ENCODE peak calls at places on chromosomes 7 and 10, in seven cellular contexts. U is A549, N is tibial nerve, K is K562, F is transverse colon, I is esophagus muscularis mucosa, C is suprapubic skin. S is an unnamed sample.

GRCh38 chr10:49594594-49594993 is 15.5 kb upstream of the SLC18A3 start:
- DNase-seq in U (peak), N (no peak), K (peak), F (peak), I (peak), C (no peak), S (no peak)

GRCh38 chr7:131109011-131109756 is 218.5 kb upstream of the MKLN1 start:
- DNase-seq in U (no peak), N (no peak), K (peak), F (no peak), I (no peak), C (no peak), S (no peak)

GRCh38 chr7:42935861-42936260 is 3.7 kb downstream of the MRPL32 start:
- DNase-seq in U (no peak), N (no peak), K (no peak), F (no peak), I (no peak), C (no peak), S (no peak)

GRCh38 chr10:82411416-82411815 is 536.4 kb downstream of the NRG3 start:
- DNase-seq in U (no peak), N (no peak), K (no peak), F (no peak), I (no peak), C (no peak), S (no peak)

GRCh38 chr10:132536241-132536963 is 1.2 kb upstream of the INPP5A start:
- DNase-seq in U (no peak), N (peak), K (no peak), F (peak), I (no peak), C (peak), S (peak)

GRCh38 chr7:25752967-25753791 is 398.8 kb upstream of the NFE2L3 start:
- DNase-seq in U (no peak), N (no peak), K (no peak), F (no peak), I (peak), C (no peak), S (no peak)

GRCh38 chr10:98389398-98389797 is 25.6 kb downstream of the PYROXD2 start:
- DNase-seq in U (no peak), N (no peak), K (no peak), F (no peak), I (no peak), C (no peak), S (no peak)

GRCh38 chr7:139725077-139725476 is 52.7 kb downstream of the HIPK2 start:
- DNase-seq in U (no peak), N (no peak), K (no peak), F (peak), I (no peak), C (no peak), S (no peak)

GRCh38 chr10:1209355-1209979 is 153.3 kb downstream of the WDR37 start:
- DNase-seq in U (no peak), N (no peak), K (no peak), F (peak), I (no peak), C (no peak), S (no peak)

GRCh38 chr7:143284591-143285453 is at the start of gene TMEM139:
- DNase-seq in U (no peak), N (no peak), K (peak), F (peak), I (no peak), C (no peak), S (no peak)

GRCh38 chr7:36884863-36885262 is 160.6 kb upstream of the AOAH start:
- DNase-seq in U (no peak), N (no peak), K (no peak), F (no peak), I (no peak), C (no peak), S (no peak)

GRCh38 chr10:123573236-123574147 is 92.7 kb upstream of the GPR26 start:
- DNase-seq in U (peak), N (no peak), K (peak), F (peak), I (no peak), C (no peak), S (no peak)

GRCh38 chr7:106064329-106064728 is 47.8 kb downstream of the SYPL1 start:
- DNase-seq in U (no peak), N (no peak), K (no peak), F (no peak), I (peak), C (peak), S (no peak)

GRCh38 chr10:69883256-69883655 is 81.5 kb downstream of the COL13A1 start:
- DNase-seq in U (peak), N (no peak), K (peak), F (peak), I (no peak), C (no peak), S (no peak)

GRCh38 chr10:11499425-11500071 is 111.9 kb downstream of the USP6NL start:
- DNase-seq in U (no peak), N (no peak), K (peak), F (no peak), I (no peak), C (no peak), S (no peak)

GRCh38 chr10:43043773-43044394 is 33.0 kb upstream of the RET start:
- DNase-seq in U (no peak), N (peak), K (no peak), F (no peak), I (no peak), C (no peak), S (peak)

GRCh38 chr7:129265328-129265727 is 40.5 kb downstream of the AHCYL2 start:
- DNase-seq in U (no peak), N (no peak), K (no peak), F (no peak), I (no peak), C (no peak), S (no peak)

GRCh38 chr10:22611425-22612111 is 102.8 kb downstream of the PIP4K2A start:
- DNase-seq in U (no peak), N (no peak), K (no peak), F (peak), I (no peak), C (no peak), S (no peak)

GRCh38 chr10:50648935-50649227 is 25.1 kb upstream of the SGMS1 start:
- DNase-seq in U (no peak), N (no peak), K (no peak), F (no peak), I (peak), C (no peak), S (no peak)

GRCh38 chr10:43453266-43453831 is 16.4 kb downstream of the ZNF487 start:
- DNase-seq in U (no peak), N (no peak), K (no peak), F (no peak), I (no peak), C (no peak), S (no peak)

GRCh38 chr7:142835487-142835886 is 19.4 kb upstream of the EPHB6 start:
- DNase-seq in U (no peak), N (no peak), K (no peak), F (no peak), I (no peak), C (no peak), S (no peak)

GRCh38 chr7:41701542-41701941 is 1.3 kb downstream of the INHBA start:
- DNase-seq in U (no peak), N (no peak), K (no peak), F (no peak), I (no peak), C (no peak), S (no peak)

GRCh38 chr7:53947670-53948226 is 594.4 kb upstream of the VSTM2A start:
- DNase-seq in U (no peak), N (no peak), K (no peak), F (no peak), I (no peak), C (no peak), S (no peak)
- TF ChIP-seq EP300 in U (no peak), N (no peak), K (no peak), F (no peak), I (no peak), C (no peak), S (no peak)

GRCh38 chr7:1536768-1537630 is 6.5 kb downstream of the MAFK start:
- DNase-seq in U (peak), N (peak), K (peak), F (peak), I (peak), C (peak), S (peak)

GRCh38 chr7:1537631-1538412 is 7.3 kb downstream of the MAFK start:
- DNase-seq in U (peak), N (peak), K (peak), F (peak), I (peak), C (peak), S (peak)

GRCh38 chr7:1540391-1541271 is 10.1 kb downstream of the MAFK start:
- DNase-seq in U (no peak), N (no peak), K (no peak), F (no peak), I (no peak), C (peak), S (no peak)

GRCh38 chr7:1539346-1540321 is 9.1 kb downstream of the MAFK start:
- DNase-seq in U (no peak), N (no peak), K (no peak), F (no peak), I (no peak), C (peak), S (no peak)

GRCh38 chr7:1538544-1539345 is 8.2 kb downstream of the MAFK start:
- DNase-seq in U (no peak), N (no peak), K (no peak), F (no peak), I (no peak), C (peak), S (peak)
- TF ChIP-seq POLR2A in U (no peak), N (no peak), K (no peak), F (no peak), I (no peak), C (no peak), S (no peak)

GRCh38 chr10:21388541-21389068 is 136.9 kb downstream of the SKIDA1 start:
- DNase-seq in U (no peak), N (no peak), K (no peak), F (no peak), I (no peak), C (no peak), S (no peak)
- H3K27ac ChIP-seq in U (peak), N (no peak), K (no peak), F (no peak), I (no peak), C (no peak), S (no peak)

GRCh38 chr10:128710795-128711183 is 584.6 kb upstream of the MKI67 start:
- DNase-seq in U (no peak), N (no peak), K (no peak), F (no peak), I (no peak), C (no peak), S (no peak)
- TF ChIP-seq EP300 in U (no peak), N (no peak), K (no peak), F (no peak), I (no peak), C (no peak), S (no peak)

DNA sequence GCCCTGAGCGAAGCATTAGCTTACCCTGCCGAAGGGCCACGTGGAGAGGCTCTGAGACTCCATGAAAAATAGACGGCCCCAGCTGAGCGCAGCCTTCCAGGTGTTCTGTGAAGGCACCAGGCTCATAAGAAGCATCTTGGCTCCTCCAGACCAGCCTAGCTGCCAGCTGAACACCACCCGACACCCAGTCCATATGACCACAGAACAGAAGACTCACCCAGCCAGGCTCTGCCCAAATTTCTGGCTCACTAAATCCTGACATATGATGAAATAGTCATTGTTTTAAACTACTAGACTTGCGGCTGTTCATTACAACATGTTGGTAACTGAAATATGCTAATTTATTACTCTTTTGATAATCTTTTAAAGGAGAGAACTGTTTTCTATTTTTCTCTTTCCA is 99.5 kb upstream of the ABI1 start:
- DNase-seq in U (no peak), N (no peak), K (no peak), F (no peak), I (no peak), C (no peak), S (no peak)
- TF ChIP-seq POLR2A in U (no peak), N (no peak), K (no peak), F (no peak), I (no peak), C (no peak), S (no peak)

GRCh38 chr7:27160147-27160545 is 3.7 kb upstream of the HOXA7 start:
- DNase-seq in U (no peak), N (peak), K (no peak), F (peak), I (no peak), C (peak), S (no peak)
- H3K27ac ChIP-seq in U (peak), N (peak), K (no peak), F (peak), I (no peak), C (peak), S (no peak)

GRCh38 chr10:88271736-88272135 is 311.4 kb downstream of the RNLS start:
- DNase-seq in U (no peak), N (no peak), K (no peak), F (no peak), I (no peak), C (no peak), S (no peak)

GRCh38 chr10:88270061-88270808 is 312.9 kb downstream of the RNLS start:
- DNase-seq in U (no peak), N (no peak), K (no peak), F (no peak), I (no peak), C (no peak), S (no peak)

GRCh38 chr10:88272186-88272585 is 310.9 kb downstream of the RNLS start:
- DNase-seq in U (no peak), N (no peak), K (no peak), F (no peak), I (no peak), C (no peak), S (no peak)

GRCh38 chr10:88273567-88273966 is 309.6 kb downstream of the RNLS start:
- DNase-seq in U (no peak), N (no peak), K (no peak), F (no peak), I (no peak), C (no peak), S (no peak)

DNA sequence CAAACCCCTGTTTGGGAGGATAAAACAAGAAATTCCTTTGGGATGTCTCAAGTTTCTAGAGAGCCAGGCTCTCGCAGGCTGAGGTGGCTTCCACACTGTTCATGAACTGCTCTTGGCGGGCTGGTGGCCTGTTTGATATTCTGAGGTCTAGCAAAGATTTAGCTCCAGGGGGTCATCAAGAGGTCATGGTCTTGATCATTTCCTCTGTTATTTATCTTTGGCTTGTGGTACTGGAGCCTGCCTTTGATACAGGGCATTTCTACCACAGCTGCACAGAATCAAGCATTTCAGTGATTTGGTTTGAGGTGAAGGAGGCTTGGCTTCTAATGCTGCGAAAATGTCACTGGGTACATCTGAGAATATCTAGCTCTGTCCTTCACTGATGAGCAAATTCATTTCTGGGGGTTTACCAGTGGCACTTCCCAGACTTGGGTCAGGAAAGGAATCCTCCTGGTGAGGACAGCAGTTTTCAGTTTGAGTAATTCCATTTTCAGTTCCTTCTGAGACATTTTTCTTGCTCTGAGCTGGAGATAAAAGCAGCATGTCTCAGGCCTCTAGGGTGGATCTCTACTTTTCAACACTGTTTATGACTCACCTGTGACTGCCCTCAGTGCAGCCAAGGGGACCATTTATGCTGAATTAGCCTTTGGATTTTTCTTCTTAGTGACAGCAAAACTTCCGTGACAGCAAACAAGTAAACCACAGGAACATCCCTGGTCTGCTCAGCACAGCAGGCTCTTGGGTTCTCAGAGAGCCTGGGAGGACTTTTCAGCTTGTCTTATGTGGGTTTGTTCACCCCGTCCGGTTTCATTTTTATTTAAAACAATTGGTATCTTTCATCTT is 312.0 kb downstream of the RNLS start:
- DNase-seq in U (no peak), N (no peak), K (no peak), F (no peak), I (no peak), C (no peak), S (no peak)
- TF ChIP-seq EP300 in U (no peak), N (no peak), K (no peak), F (no peak), I (no peak), C (no peak), S (no peak)